ENCODE peak calls at places on chromosomes 12 and 14, in seven cellular contexts. A is lung, G is neural progenitor cell, P is HepG2, M is Calu3, X is ovary, N is chondrocyte. H is an unnamed sample.

GRCh38 chr12:67885370-67886169 is 103.7 kb upstream of the IFNG-AS1 start:
- DNase-seq in A (no peak), G (no peak), P (no peak), M (peak), X (no peak), N (no peak), H (no peak)

GRCh38 chr12:113413488-113413939 is 8.7 kb upstream of the SDSL start:
- DNase-seq in A (no peak), G (no peak), P (peak), M (no peak), X (no peak), N (no peak), H (no peak)

GRCh38 chr12:101414533-101415119 is 7.1 kb upstream of the ARL1 start:
- DNase-seq in A (peak), G (peak), P (peak), M (peak), X (peak), N (no peak), H (peak)

GRCh38 chr12:69059465-69060457 is 126.8 kb upstream of the CPM start:
- DNase-seq in A (no peak), G (no peak), P (no peak), M (peak), X (no peak), N (no peak), H (no peak)

GRCh38 chr14:52079239-52079956 is 10.5 kb upstream of the NID2 start:
- DNase-seq in A (no peak), G (no peak), P (peak), M (no peak), X (no peak), N (no peak), H (no peak)

GRCh38 chr12:98418357-98419075 is 96.9 kb upstream of the TMPO start:
- DNase-seq in A (peak), G (peak), P (no peak), M (peak), X (peak), N (peak), H (peak)

GRCh38 chr12:117212563-117213190 is 22.4 kb upstream of the FBXO21 start:
- DNase-seq in A (peak), G (peak), P (peak), M (peak), X (peak), N (no peak), H (peak)

GRCh38 chr12:55063291-55063690 is 43.5 kb downstream of the NEUROD4 start:
- DNase-seq in A (no peak), G (peak), P (no peak), M (no peak), X (no peak), N (no peak), H (no peak)

GRCh38 chr12:6037459-6037858 is 87.0 kb downstream of the VWF start:
- DNase-seq in A (no peak), G (no peak), P (no peak), M (no peak), X (no peak), N (no peak), H (no peak)

GRCh38 chr14:95426116-95426475 is 90.4 kb downstream of the SYNE3 start:
- DNase-seq in A (no peak), G (no peak), P (no peak), M (no peak), X (no peak), N (no peak), H (no peak)

GRCh38 chr14:106317593-106317992 is 791.2 kb downstream of the TMEM121 start:
- DNase-seq in A (no peak), G (no peak), P (no peak), M (no peak), X (no peak), N (no peak), H (no peak)

GRCh38 chr14:106318700-106319099 is 792.3 kb downstream of the TMEM121 start:
- DNase-seq in A (no peak), G (no peak), P (no peak), M (no peak), X (no peak), N (no peak), H (no peak)
- TF ChIP-seq CTCF in A (no peak), G (no peak), P (peak), M (peak), X (no peak), N (no peak), H (no peak)

DNA sequence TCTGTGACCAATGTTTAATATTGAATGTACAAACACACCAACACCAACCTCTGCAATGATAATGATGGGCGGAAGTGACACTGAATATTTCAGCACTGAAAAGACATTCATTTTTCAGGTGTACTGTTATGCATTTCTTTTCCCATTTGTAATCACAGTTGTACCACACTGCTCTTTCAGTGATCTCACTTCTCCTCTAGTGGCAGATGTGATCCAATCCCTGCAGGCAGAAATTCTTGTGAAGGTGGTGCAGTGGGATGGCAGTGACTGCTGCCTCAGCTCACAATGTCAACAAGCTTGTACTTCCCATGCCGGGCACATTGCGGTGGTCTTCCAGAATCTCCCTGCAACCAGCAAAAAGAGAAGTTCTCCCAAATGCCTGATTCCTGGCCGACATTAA is 23.0 kb upstream of the ERGIC2 start:
- DNase-seq in A (no peak), G (no peak), P (no peak), M (no peak), X (no peak), N (no peak), H (no peak)
- TF ChIP-seq CTCF in A (no peak), G (no peak), P (no peak), M (no peak), X (no peak), N (no peak), H (no peak)

DNA sequence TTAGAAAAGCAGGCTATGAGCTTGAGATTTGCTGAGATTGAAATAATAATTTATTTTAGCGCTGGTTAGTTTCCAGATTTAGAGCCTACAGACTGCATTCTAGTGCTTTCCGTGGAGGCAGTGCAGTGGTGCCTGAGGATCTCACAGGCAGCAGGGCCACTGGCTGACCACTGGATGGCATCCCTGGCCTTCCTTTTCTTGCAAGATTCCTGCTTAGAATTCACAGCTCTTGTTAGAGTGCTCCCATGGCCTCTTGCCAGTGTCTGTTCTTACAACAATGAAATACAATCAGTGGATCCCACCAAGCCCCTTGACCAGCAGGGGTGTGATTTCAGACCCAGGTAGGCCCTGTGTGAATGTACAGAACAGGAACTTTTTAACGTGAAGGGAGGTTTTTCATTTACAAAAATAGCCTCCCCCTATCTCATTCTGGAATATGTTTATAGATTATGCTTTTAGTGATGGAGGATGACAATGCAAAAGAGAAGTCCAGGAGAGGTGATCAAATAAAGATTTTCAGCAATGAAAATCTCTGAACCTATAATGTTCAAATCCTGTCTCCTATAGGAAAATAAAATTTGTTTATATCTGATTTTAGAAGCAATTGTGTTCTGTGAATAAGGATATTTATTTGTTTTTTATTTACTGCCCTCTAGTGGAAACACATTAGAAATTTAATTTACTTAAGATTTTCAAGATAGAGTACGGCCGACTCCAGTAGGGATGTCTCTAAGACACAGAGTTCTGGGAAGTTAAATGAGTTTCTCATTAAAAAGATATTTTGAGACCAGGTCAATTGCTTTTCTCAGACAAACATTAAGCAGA is 362.2 kb upstream of the STXBP6 start:
- DNase-seq in A (no peak), G (peak), P (no peak), M (peak), X (no peak), N (no peak), H (peak)
- TF ChIP-seq CTCF in A (no peak), G (peak), P (peak), M (peak), X (no peak), N (peak), H (peak)

GRCh38 chr12:115771065-115771464 is 506.4 kb downstream of the MED13L start:
- DNase-seq in A (no peak), G (peak), P (peak), M (no peak), X (no peak), N (no peak), H (peak)
- TF ChIP-seq CTCF in A (no peak), G (peak), P (peak), M (no peak), X (no peak), N (peak), H (peak)

GRCh38 chr14:63633801-63634200 is 7.9 kb downstream of the WDR89 start:
- DNase-seq in A (no peak), G (no peak), P (no peak), M (no peak), X (no peak), N (no peak), H (no peak)
- TF ChIP-seq CTCF in A (no peak), G (no peak), P (no peak), M (no peak), X (no peak), N (peak), H (no peak)

GRCh38 chr14:61145903-61146411 is 135.2 kb downstream of the TMEM30B start:
- DNase-seq in A (peak), G (peak), P (no peak), M (no peak), X (no peak), N (no peak), H (no peak)

GRCh38 chr14:61147369-61147897 is 133.7 kb downstream of the TMEM30B start:
- DNase-seq in A (no peak), G (no peak), P (no peak), M (no peak), X (no peak), N (no peak), H (no peak)

GRCh38 chr14:61147898-61148549 is 133.1 kb downstream of the TMEM30B start:
- DNase-seq in A (peak), G (peak), P (peak), M (peak), X (no peak), N (no peak), H (no peak)

GRCh38 chr14:61145258-61145902 is 135.8 kb downstream of the TMEM30B start:
- DNase-seq in A (peak), G (no peak), P (no peak), M (no peak), X (no peak), N (no peak), H (no peak)

GRCh38 chr14:61146896-61147295 is 134.2 kb downstream of the TMEM30B start:
- DNase-seq in A (peak), G (no peak), P (no peak), M (no peak), X (no peak), N (no peak), H (no peak)
- TF ChIP-seq CTCF in A (no peak), G (no peak), P (no peak), M (no peak), X (no peak), N (no peak), H (no peak)

GRCh38 chr12:49010092-49010668 is 8.4 kb downstream of the PRKAG1 start:
- DNase-seq in A (no peak), G (no peak), P (no peak), M (no peak), X (no peak), N (no peak), H (no peak)
- TF ChIP-seq CTCF in A (no peak), G (no peak), P (no peak), M (no peak), X (no peak), N (no peak), H (no peak)

GRCh38 chr12:56082967-56083366 is 3.0 kb downstream of the ERBB3 start:
- DNase-seq in A (no peak), G (no peak), P (peak), M (no peak), X (no peak), N (no peak), H (no peak)

GRCh38 chr12:56086096-56086495 is 6.1 kb downstream of the ERBB3 start:
- DNase-seq in A (peak), G (no peak), P (no peak), M (peak), X (no peak), N (no peak), H (no peak)

GRCh38 chr12:56086608-56087007 is 6.6 kb downstream of the ERBB3 start:
- DNase-seq in A (no peak), G (no peak), P (no peak), M (no peak), X (no peak), N (no peak), H (no peak)

GRCh38 chr12:56087220-56087619 is 7.3 kb downstream of the ERBB3 start:
- DNase-seq in A (peak), G (no peak), P (no peak), M (peak), X (no peak), N (no peak), H (no peak)

GRCh38 chr12:56084958-56085543 is 5.1 kb downstream of the ERBB3 start:
- DNase-seq in A (no peak), G (peak), P (no peak), M (peak), X (no peak), N (no peak), H (peak)
- TF ChIP-seq CTCF in A (no peak), G (peak), P (peak), M (peak), X (no peak), N (peak), H (peak)

GRCh38 chr12:130064999-130065398 is 97.3 kb upstream of the FZD10 start:
- DNase-seq in A (no peak), G (peak), P (no peak), M (no peak), X (no peak), N (no peak), H (peak)
- TF ChIP-seq CTCF in A (no peak), G (peak), P (no peak), M (no peak), X (no peak), N (no peak), H (peak)